ENCODE peak calls at places on chromosomes 11 and 22, in eight cellular contexts. One of them, this sample, is unnamed.
A peak's percentile ranks its signal among the peaks of the same experiment; 100 is the strongest.

GRCh38 chr22:25700996-25701815 is 40.8 kb upstream of the MYO18B start:
- DNase-seq in hepatocyte: peak; percentile 34
- DNase-seq in upper lobe of right lung: no peak
- DNase-seq in HL-60: no peak
- DNase-seq in pancreas: no peak
- DNase-seq in fibroblast of lung: peak; percentile 23
- DNase-seq in testis: no peak
- DNase-seq in K562: no peak
- DNase-seq in this sample: no peak

GRCh38 chr11:11681536-11681935 is 59.7 kb upstream of the GALNT18 start:
- DNase-seq in pancreas: no peak
- DNase-seq in HL-60: no peak
- DNase-seq in hepatocyte: no peak
- DNase-seq in upper lobe of right lung: no peak
- DNase-seq in K562: no peak
- DNase-seq in fibroblast of lung: no peak
- DNase-seq in testis: no peak
- DNase-seq in this sample: no peak

GRCh38 chr11:87356428-87356827 is 318.7 kb downstream of the TMEM135 start:
- DNase-seq in testis: no peak
- DNase-seq in K562: no peak
- DNase-seq in HL-60: no peak
- DNase-seq in hepatocyte: no peak
- DNase-seq in fibroblast of lung: no peak
- DNase-seq in pancreas: no peak
- DNase-seq in upper lobe of right lung: no peak
- DNase-seq in this sample: no peak

GRCh38 chr11:88689548-88690240 is 352.2 kb upstream of the CTSC start:
- DNase-seq in testis: no peak
- DNase-seq in HL-60: no peak
- DNase-seq in hepatocyte: no peak
- DNase-seq in upper lobe of right lung: no peak
- DNase-seq in fibroblast of lung: no peak
- DNase-seq in pancreas: peak; percentile 64
- DNase-seq in K562: no peak
- DNase-seq in this sample: no peak

GRCh38 chr11:62664405-62665074 is 470 bp downstream of the C11orf98 start:
- DNase-seq in K562: peak; percentile 67
- DNase-seq in HL-60: peak; percentile 53
- DNase-seq in hepatocyte: peak; percentile 78
- DNase-seq in fibroblast of lung: peak; percentile 67
- DNase-seq in upper lobe of right lung: no peak
- DNase-seq in pancreas: peak; percentile 53
- DNase-seq in testis: peak; percentile 50
- DNase-seq in this sample: peak; percentile 63

GRCh38 chr11:9861860-9862725 is 198.2 kb downstream of the SWAP70 start:
- DNase-seq in testis: peak; percentile 70
- DNase-seq in hepatocyte: peak; percentile 68
- DNase-seq in fibroblast of lung: peak; percentile 67
- DNase-seq in K562: peak; percentile 79
- DNase-seq in HL-60: peak; percentile 74
- DNase-seq in upper lobe of right lung: no peak
- DNase-seq in pancreas: peak; percentile 22
- DNase-seq in this sample: peak; percentile 62

GRCh38 chr22:19578180-19579004 is 54.2 kb upstream of the CLDN5 start:
- DNase-seq in upper lobe of right lung: no peak
- DNase-seq in pancreas: no peak
- DNase-seq in testis: no peak
- DNase-seq in hepatocyte: no peak
- DNase-seq in fibroblast of lung: no peak
- DNase-seq in K562: peak; percentile 83
- DNase-seq in HL-60: peak; percentile 26
- DNase-seq in this sample: no peak

GRCh38 chr22:42283288-42284229 is 13.1 kb upstream of the TCF20 start:
- DNase-seq in hepatocyte: peak; percentile 76
- DNase-seq in K562: no peak
- DNase-seq in upper lobe of right lung: peak; percentile 61
- DNase-seq in testis: no peak
- DNase-seq in fibroblast of lung: peak; percentile 20
- DNase-seq in pancreas: no peak
- DNase-seq in HL-60: no peak
- DNase-seq in this sample: no peak

GRCh38 chr11:71097506-71098240 is 154.7 kb downstream of the SHANK2 start:
- DNase-seq in K562: no peak
- DNase-seq in hepatocyte: no peak
- DNase-seq in testis: no peak
- DNase-seq in HL-60: no peak
- DNase-seq in fibroblast of lung: no peak
- DNase-seq in upper lobe of right lung: no peak
- DNase-seq in pancreas: no peak
- DNase-seq in this sample: no peak

GRCh38 chr11:128713595-128713994 is 19.7 kb downstream of the FLI1 start:
- DNase-seq in K562: no peak
- DNase-seq in upper lobe of right lung: no peak
- DNase-seq in testis: no peak
- DNase-seq in pancreas: no peak
- DNase-seq in hepatocyte: no peak
- DNase-seq in HL-60: peak; percentile 64
- DNase-seq in fibroblast of lung: peak; percentile 48
- DNase-seq in this sample: peak; percentile 36

GRCh38 chr11:128424271-128424709 is 163.1 kb downstream of the ETS1 start:
- DNase-seq in pancreas: no peak
- DNase-seq in hepatocyte: no peak
- DNase-seq in fibroblast of lung: peak; percentile 47
- DNase-seq in testis: peak; percentile 73
- DNase-seq in HL-60: no peak
- DNase-seq in K562: no peak
- DNase-seq in upper lobe of right lung: no peak
- DNase-seq in this sample: no peak

GRCh38 chr11:44870142-44870541 is 80.5 kb downstream of the TP53I11 start:
- DNase-seq in fibroblast of lung: no peak
- DNase-seq in HL-60: no peak
- DNase-seq in hepatocyte: no peak
- DNase-seq in testis: no peak
- DNase-seq in K562: no peak
- DNase-seq in upper lobe of right lung: no peak
- DNase-seq in pancreas: no peak
- DNase-seq in this sample: no peak

GRCh38 chr22:48253136-48253535 is 1490.7 kb downstream of the TBC1D22A start:
- DNase-seq in K562: no peak
- DNase-seq in pancreas: no peak
- DNase-seq in testis: no peak
- DNase-seq in fibroblast of lung: no peak
- DNase-seq in upper lobe of right lung: no peak
- DNase-seq in HL-60: no peak
- DNase-seq in hepatocyte: no peak
- DNase-seq in this sample: no peak

GRCh38 chr11:67638535-67639437 is 777 bp downstream of the TBX10 start:
- DNase-seq in hepatocyte: no peak
- DNase-seq in testis: no peak
- DNase-seq in fibroblast of lung: no peak
- DNase-seq in upper lobe of right lung: peak; percentile 48
- DNase-seq in pancreas: peak; percentile 32
- DNase-seq in K562: no peak
- DNase-seq in HL-60: no peak
- DNase-seq in this sample: no peak

GRCh38 chr11:31045335-31045734 is 324.2 kb downstream of the DCDC1 start:
- DNase-seq in hepatocyte: peak; percentile 57
- DNase-seq in testis: no peak
- DNase-seq in fibroblast of lung: peak; percentile 3
- DNase-seq in upper lobe of right lung: no peak
- DNase-seq in HL-60: no peak
- DNase-seq in pancreas: no peak
- DNase-seq in K562: no peak
- DNase-seq in this sample: peak; percentile 15

GRCh38 chr11:36775157-36775556 is 177.1 kb upstream of the RAG2 start:
- DNase-seq in K562: no peak
- DNase-seq in testis: no peak
- DNase-seq in hepatocyte: no peak
- DNase-seq in fibroblast of lung: peak; percentile 27
- DNase-seq in upper lobe of right lung: no peak
- DNase-seq in HL-60: no peak
- DNase-seq in pancreas: no peak
- DNase-seq in this sample: peak; percentile 47

GRCh38 chr11:17531818-17532131 is 12.4 kb downstream of the USH1C start:
- DNase-seq in fibroblast of lung: peak; percentile 63
- DNase-seq in upper lobe of right lung: no peak
- DNase-seq in hepatocyte: peak; percentile 80
- DNase-seq in K562: no peak
- DNase-seq in pancreas: no peak
- DNase-seq in HL-60: no peak
- DNase-seq in testis: no peak
- DNase-seq in this sample: no peak

GRCh38 chr11:80441821-80442220 is 1001.0 kb upstream of the TENM4 start:
- DNase-seq in hepatocyte: no peak
- DNase-seq in upper lobe of right lung: no peak
- DNase-seq in pancreas: no peak
- DNase-seq in testis: no peak
- DNase-seq in fibroblast of lung: peak; percentile 2
- DNase-seq in K562: no peak
- DNase-seq in HL-60: no peak
- DNase-seq in this sample: peak; percentile 90

GRCh38 chr11:69874178-69874983 is 55.2 kb upstream of the FGF3 start:
- DNase-seq in testis: no peak
- DNase-seq in K562: no peak
- DNase-seq in HL-60: no peak
- DNase-seq in fibroblast of lung: no peak
- DNase-seq in upper lobe of right lung: peak; percentile 59
- DNase-seq in pancreas: no peak
- DNase-seq in hepatocyte: no peak
- DNase-seq in this sample: no peak

GRCh38 chr11:121886005-121886739 is 229.8 kb downstream of the BLID start:
- DNase-seq in fibroblast of lung: no peak
- DNase-seq in upper lobe of right lung: no peak
- DNase-seq in testis: peak; percentile 49
- DNase-seq in pancreas: no peak
- DNase-seq in HL-60: no peak
- DNase-seq in hepatocyte: no peak
- DNase-seq in K562: no peak
- DNase-seq in this sample: no peak

GRCh38 chr11:65766535-65766934 is 14.2 kb downstream of the AP5B1 start:
- DNase-seq in upper lobe of right lung: no peak
- DNase-seq in K562: no peak
- DNase-seq in fibroblast of lung: peak; percentile 71
- DNase-seq in HL-60: peak; percentile 78
- DNase-seq in pancreas: no peak
- DNase-seq in testis: no peak
- DNase-seq in hepatocyte: no peak
- DNase-seq in this sample: no peak

GRCh38 chr11:75802022-75802912 is 12.7 kb upstream of the UVRAG start:
- DNase-seq in K562: no peak
- DNase-seq in pancreas: no peak
- DNase-seq in hepatocyte: no peak
- DNase-seq in testis: no peak
- DNase-seq in upper lobe of right lung: no peak
- DNase-seq in HL-60: no peak
- DNase-seq in fibroblast of lung: no peak
- DNase-seq in this sample: no peak

GRCh38 chr11:98260983-98261382 is 759.8 kb upstream of the CNTN5 start:
- DNase-seq in fibroblast of lung: no peak
- DNase-seq in K562: no peak
- DNase-seq in hepatocyte: no peak
- DNase-seq in testis: no peak
- DNase-seq in pancreas: no peak
- DNase-seq in upper lobe of right lung: no peak
- DNase-seq in HL-60: no peak
- DNase-seq in this sample: peak; percentile 0
- TF ChIP-seq CTCF in fibroblast of lung: no peak
- TF ChIP-seq CTCF in K562: no peak
- TF ChIP-seq CTCF in hepatocyte: no peak
- TF ChIP-seq CTCF in testis: peak; percentile 28
- TF ChIP-seq CTCF in pancreas: no peak
- TF ChIP-seq CTCF in upper lobe of right lung: no peak
- TF ChIP-seq CTCF in HL-60: no peak
- TF ChIP-seq CTCF in this sample: no peak

GRCh38 chr11:47620836-47621378 is 21.5 kb downstream of the MTCH2 start:
- DNase-seq in fibroblast of lung: no peak
- DNase-seq in pancreas: no peak
- DNase-seq in K562: no peak
- DNase-seq in HL-60: no peak
- DNase-seq in testis: no peak
- DNase-seq in upper lobe of right lung: no peak
- DNase-seq in hepatocyte: no peak
- DNase-seq in this sample: no peak
- H3K27me3 ChIP-seq in fibroblast of lung: no peaks in the 10 kb centered on the region
- H3K27me3 ChIP-seq in pancreas: no peaks in the 10 kb centered on the region
- H3K27me3 ChIP-seq in K562: no peaks in the 10 kb centered on the region
- H3K27me3 ChIP-seq in HL-60: no peaks in the 10 kb centered on the region
- H3K27me3 ChIP-seq in testis: no peaks in the 10 kb centered on the region
- H3K27me3 ChIP-seq in upper lobe of right lung: no peaks in the 10 kb centered on the region
- H3K27me3 ChIP-seq in hepatocyte: no peaks in the 10 kb centered on the region
- H3K27me3 ChIP-seq in this sample: no peaks in the 10 kb centered on the region

DNA sequence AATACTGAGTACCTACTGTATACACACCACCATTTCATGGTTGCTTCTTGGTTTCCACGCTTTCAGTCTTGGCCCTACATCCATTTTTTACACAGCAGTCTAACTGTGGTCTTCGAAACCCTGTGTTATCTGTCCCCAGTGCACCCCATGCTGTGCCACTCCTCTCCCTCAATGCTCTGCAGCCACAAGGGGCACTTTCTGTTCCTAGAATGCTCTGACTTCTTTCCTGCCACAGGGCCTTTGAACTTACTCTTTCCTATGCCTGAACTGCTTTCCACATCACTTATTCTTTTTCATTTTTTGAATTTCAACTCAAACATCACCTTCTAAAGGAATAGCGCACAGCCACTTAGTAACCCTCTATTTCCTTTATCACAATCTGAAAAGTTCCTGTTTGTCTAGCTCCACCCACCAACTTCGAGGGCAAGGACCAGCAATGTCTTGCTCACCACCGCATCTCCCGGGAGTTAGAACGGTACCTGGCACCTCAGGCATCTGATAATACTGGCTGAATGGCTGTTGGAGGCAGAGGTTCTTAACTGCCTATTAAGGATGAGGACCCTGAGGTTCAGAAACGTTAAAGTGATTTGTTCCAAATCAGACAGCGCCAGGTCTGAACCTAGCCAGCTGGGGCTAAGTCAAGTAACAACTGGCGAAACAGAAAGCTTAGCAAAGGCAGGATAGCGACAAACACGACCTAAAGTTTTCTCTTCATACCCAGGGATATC is 568 bp downstream of the ALG8 start:
- DNase-seq in fibroblast of lung: peak; percentile 31
- DNase-seq in pancreas: no peak
- DNase-seq in testis: no peak
- DNase-seq in hepatocyte: peak; percentile 34
- DNase-seq in K562: peak; percentile 73
- DNase-seq in upper lobe of right lung: no peak
- DNase-seq in HL-60: peak; percentile 64
- DNase-seq in this sample: peak; percentile 63
- TF ChIP-seq CTCF in fibroblast of lung: no peak
- TF ChIP-seq CTCF in pancreas: no peak
- TF ChIP-seq CTCF in testis: no peak
- TF ChIP-seq CTCF in hepatocyte: no peak
- TF ChIP-seq CTCF in K562: peak; percentile 38
- TF ChIP-seq CTCF in upper lobe of right lung: no peak
- TF ChIP-seq CTCF in HL-60: no peak
- TF ChIP-seq CTCF in this sample: no peak

DNA sequence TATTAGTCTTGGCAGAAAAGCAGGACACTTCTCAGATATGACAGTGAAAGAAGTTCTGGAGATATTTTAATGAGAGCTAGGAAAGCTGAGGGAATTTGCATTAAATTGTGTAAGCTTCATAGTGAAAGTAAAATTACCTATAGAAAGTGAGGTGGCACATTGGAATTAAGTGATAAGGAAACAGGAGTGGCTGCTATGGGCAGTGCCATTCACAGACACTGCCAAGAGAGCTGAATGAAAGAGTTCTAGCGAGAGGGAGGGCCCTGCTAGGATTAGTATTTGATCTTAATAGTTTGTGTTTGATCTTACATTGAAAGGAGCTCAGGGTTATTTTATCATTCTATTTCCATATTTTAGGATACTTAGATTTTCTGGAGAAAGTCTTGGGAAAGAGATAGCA is 351.9 kb downstream of the DDX10 start:
- DNase-seq in pancreas: no peak
- DNase-seq in HL-60: no peak
- DNase-seq in hepatocyte: no peak
- DNase-seq in testis: no peak
- DNase-seq in fibroblast of lung: no peak
- DNase-seq in upper lobe of right lung: no peak
- DNase-seq in K562: no peak
- DNase-seq in this sample: peak; percentile 22
- H3K27me3 ChIP-seq in pancreas: no peaks in the 10 kb centered on the region
- H3K27me3 ChIP-seq in HL-60: no peaks in the 10 kb centered on the region
- H3K27me3 ChIP-seq in hepatocyte: no peaks in the 10 kb centered on the region
- H3K27me3 ChIP-seq in testis: no peaks in the 10 kb centered on the region
- H3K27me3 ChIP-seq in fibroblast of lung: no peaks in the 10 kb centered on the region
- H3K27me3 ChIP-seq in upper lobe of right lung: no peaks in the 10 kb centered on the region
- H3K27me3 ChIP-seq in K562: no peaks in the 10 kb centered on the region
- H3K27me3 ChIP-seq in this sample: no peaks in the 10 kb centered on the region